ENCODE peak calls at places on chromosomes 7 and 10, in nine cellular contexts. Q is prostate gland, X is GM23338, D is IMR-90, S is RWPE1, A is left ventricle myocardium inferior, M is right cardiac atrium, I is hepatocyte, E is astrocyte. B is an unnamed sample.

GRCh38 chr10:132927824-132928223 is 14.5 kb downstream of the CFAP46 start:
- DNase-seq in Q (no peak), X (no peak), D (no peak), S (no peak), A (peak), M (no peak), I (no peak), E (no peak), B (no peak)

GRCh38 chr7:22990588-22990949 is 23.4 kb downstream of the HYCC1 start:
- DNase-seq in Q (no peak), X (no peak), D (peak), S (no peak), A (no peak), M (no peak), I (no peak), E (peak), B (no peak)

GRCh38 chr7:80900583-80901576 is 18.0 kb downstream of the SEMA3C start:
- DNase-seq in Q (no peak), X (no peak), D (peak), S (peak), A (no peak), M (no peak), I (no peak), E (peak), B (no peak)

GRCh38 chr7:134371536-134371935 is 54.8 kb upstream of the SLC35B4 start:
- DNase-seq in Q (no peak), X (no peak), D (no peak), S (no peak), A (no peak), M (no peak), I (no peak), E (no peak), B (no peak)

GRCh38 chr7:66500087-66500486 is 128.6 kb upstream of the KCTD7 start:
- DNase-seq in Q (no peak), X (peak), D (no peak), S (no peak), A (no peak), M (no peak), I (peak), E (no peak), B (no peak)

GRCh38 chr10:130416334-130416950 is 280.3 kb downstream of the GLRX3 start:
- DNase-seq in Q (no peak), X (peak), D (no peak), S (no peak), A (no peak), M (no peak), I (no peak), E (no peak), B (no peak)

GRCh38 chr10:80552151-80552646 is 14.5 kb downstream of the SH2D4B start:
- DNase-seq in Q (no peak), X (peak), D (no peak), S (no peak), A (peak), M (no peak), I (peak), E (no peak), B (no peak)

GRCh38 chr7:109336531-109336930 is 766.9 kb downstream of the DNAJB9 start:
- DNase-seq in Q (no peak), X (no peak), D (no peak), S (no peak), A (no peak), M (no peak), I (no peak), E (no peak), B (no peak)

GRCh38 chr10:126518186-126519080 is 130.2 kb upstream of the ADAM12 start:
- DNase-seq in Q (no peak), X (no peak), D (no peak), S (no peak), A (no peak), M (no peak), I (no peak), E (no peak), B (no peak)

GRCh38 chr7:18663321-18663720 is 167.8 kb downstream of the HDAC9 start:
- DNase-seq in Q (no peak), X (no peak), D (no peak), S (no peak), A (peak), M (peak), I (no peak), E (no peak), B (no peak)

GRCh38 chr7:139644191-139644590 is 120.7 kb downstream of the CLEC2L start:
- DNase-seq in Q (no peak), X (no peak), D (no peak), S (no peak), A (no peak), M (no peak), I (no peak), E (no peak), B (no peak)
- H3K27ac ChIP-seq in Q (no peak), X (no peak), D (no peak), S (no peak), A (no peak), M (no peak), I (no peak), E (no peak), B (no peak)

GRCh38 chr10:102651455-102652169 is 7.3 kb downstream of the TRIM8 start:
- DNase-seq in Q (no peak), X (no peak), D (no peak), S (no peak), A (no peak), M (peak), I (no peak), E (no peak), B (no peak)
- H3K27ac ChIP-seq in Q (no peak), X (no peak), D (no peak), S (peak), A (peak), M (no peak), I (no peak), E (no peak), B (no peak)

GRCh38 chr7:128922496-128923410 is 12.2 kb upstream of the KCP start:
- DNase-seq in Q (no peak), X (no peak), D (no peak), S (no peak), A (no peak), M (peak), I (no peak), E (no peak), B (no peak)
- H3K27ac ChIP-seq in Q (no peak), X (no peak), D (no peak), S (no peak), A (no peak), M (no peak), I (no peak), E (no peak), B (no peak)

DNA sequence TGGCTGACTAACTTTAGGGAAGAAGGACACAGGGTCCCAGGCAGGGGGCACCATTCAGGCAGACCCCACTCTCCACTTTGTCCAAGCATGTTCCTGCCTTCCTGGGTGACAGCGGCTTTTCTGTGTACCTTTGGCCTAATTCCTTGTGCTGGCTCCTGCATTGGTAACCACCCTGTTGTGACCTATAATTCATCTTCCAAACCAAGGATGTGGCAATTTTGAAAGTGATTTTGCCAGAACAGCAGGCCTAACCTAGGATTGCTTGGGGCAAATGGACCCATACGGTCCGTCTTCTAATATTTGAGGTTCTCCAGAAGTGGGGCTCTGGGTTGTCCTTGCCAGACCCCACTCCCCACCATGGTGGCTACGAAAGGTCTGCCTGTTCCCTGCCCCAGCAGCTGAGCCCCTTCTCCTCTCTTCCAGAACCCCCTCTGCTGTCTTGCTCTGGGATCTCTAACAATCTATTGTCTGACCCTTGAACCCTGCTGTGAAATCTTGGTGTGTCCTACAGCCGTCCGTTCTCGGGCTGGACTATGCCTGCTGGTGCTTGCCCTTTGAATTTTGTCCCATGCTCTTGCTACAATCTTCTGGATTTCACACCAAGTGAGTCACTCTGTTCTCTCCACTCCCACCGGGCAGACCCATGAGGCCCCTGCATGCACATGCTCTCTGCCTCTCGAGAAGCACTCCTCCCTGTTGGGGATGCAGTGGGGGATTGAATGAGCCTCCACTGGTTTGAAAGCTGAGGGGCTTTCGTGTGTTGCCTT is 316.0 kb downstream of the CXCL12 start:
- DNase-seq in Q (no peak), X (no peak), D (peak), S (no peak), A (no peak), M (peak), I (no peak), E (no peak), B (no peak)
- H3K27ac ChIP-seq in Q (no peak), X (no peak), D (no peak), S (no peak), A (peak), M (peak), I (no peak), E (no peak), B (no peak)

DNA sequence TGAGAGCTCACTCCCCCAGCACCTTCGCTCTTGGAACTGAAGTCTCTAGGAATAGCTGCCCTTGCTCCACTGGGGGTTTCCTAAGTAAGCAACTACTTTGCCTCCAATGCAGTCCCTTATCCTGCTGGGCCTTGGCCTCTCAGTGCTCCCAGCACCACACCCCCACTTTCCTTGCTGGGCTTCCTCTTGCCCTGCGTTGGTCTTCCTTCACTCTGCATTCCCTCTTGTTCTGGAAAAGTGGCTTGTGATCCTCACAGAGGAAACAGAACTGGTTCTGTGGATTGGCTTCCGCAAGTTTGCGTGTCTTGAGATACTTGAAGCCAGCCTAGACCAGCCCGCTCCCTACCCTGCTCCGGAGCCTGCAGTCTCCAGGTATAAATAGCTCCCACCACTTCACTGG is 6.4 kb downstream of the NKX2-3 start:
- DNase-seq in Q (no peak), X (peak), D (no peak), S (no peak), A (no peak), M (no peak), I (no peak), E (no peak), B (no peak)
- H3K27ac ChIP-seq in Q (no peak), X (no peak), D (no peak), S (no peak), A (no peak), M (no peak), I (no peak), E (no peak), B (no peak)

GRCh38 chr10:93445097-93445960 is 36.8 kb downstream of the MYOF start:
- DNase-seq in Q (peak), X (peak), D (peak), S (peak), A (peak), M (peak), I (peak), E (peak), B (peak)
- H3K27ac ChIP-seq in Q (peak), X (peak), D (peak), S (peak), A (peak), M (peak), I (peak), E (peak), B (peak)

DNA sequence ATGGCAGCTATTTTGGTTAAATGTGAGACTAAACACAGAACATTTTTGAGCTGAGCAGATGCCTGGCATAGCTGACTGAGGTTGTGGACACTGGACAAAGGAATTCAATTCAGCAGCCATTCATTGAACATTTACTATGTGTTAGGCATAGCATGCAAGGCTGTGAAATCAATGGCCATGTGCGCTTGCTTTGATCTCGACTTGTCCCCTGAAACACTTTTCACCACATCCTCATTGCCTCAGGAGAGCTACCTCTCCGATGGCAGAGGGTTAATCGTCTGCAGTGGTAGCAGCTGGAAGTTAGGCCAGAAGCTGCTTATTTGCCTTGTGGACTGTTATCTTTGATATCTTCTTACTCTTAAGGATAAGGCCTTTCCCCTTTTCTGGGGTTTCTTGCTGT is 297.8 kb downstream of the AUTS2 start:
- DNase-seq in Q (no peak), X (no peak), D (no peak), S (no peak), A (no peak), M (no peak), I (no peak), E (no peak), B (no peak)
- H3K27ac ChIP-seq in Q (no peak), X (no peak), D (no peak), S (no peak), A (no peak), M (no peak), I (no peak), E (no peak), B (no peak)

GRCh38 chr7:125605241-125605640 is 675.6 kb upstream of the POT1 start:
- DNase-seq in Q (no peak), X (no peak), D (no peak), S (no peak), A (no peak), M (no peak), I (peak), E (peak), B (no peak)

GRCh38 chr7:125602441-125602840 is 672.8 kb upstream of the POT1 start:
- DNase-seq in Q (no peak), X (no peak), D (no peak), S (no peak), A (no peak), M (no peak), I (no peak), E (no peak), B (no peak)

DNA sequence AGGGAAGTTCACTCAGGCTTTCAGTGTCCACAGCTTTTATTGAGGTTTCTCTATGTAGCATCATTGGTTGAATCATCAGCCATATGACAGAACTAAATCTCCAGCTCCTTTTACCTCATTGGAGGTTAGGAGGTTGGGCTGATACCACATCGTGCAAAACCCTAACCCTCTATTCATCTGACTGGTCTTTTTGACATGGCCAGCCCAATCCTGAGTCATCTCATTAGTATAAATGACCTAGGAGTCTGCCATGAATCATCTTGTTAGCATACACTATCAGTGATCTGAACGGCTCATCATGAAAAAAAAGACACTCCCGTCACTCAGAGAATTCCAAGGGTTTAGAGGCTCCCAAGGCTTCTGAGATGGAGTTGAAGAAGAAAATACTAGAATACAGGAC is 669.8 kb upstream of the POT1 start:
- DNase-seq in Q (no peak), X (no peak), D (no peak), S (no peak), A (no peak), M (no peak), I (no peak), E (no peak), B (no peak)
- H3K27ac ChIP-seq in Q (no peak), X (no peak), D (no peak), S (no peak), A (no peak), M (no peak), I (no peak), E (no peak), B (no peak)

GRCh38 chr7:53272081-53272480 is 236.6 kb downstream of the POM121L12 start:
- DNase-seq in Q (no peak), X (peak), D (no peak), S (no peak), A (no peak), M (no peak), I (no peak), E (no peak), B (no peak)
- H3K27ac ChIP-seq in Q (no peak), X (no peak), D (no peak), S (no peak), A (no peak), M (no peak), I (no peak), E (no peak), B (no peak)